ENCODE peak calls at places on chromosome 1, in ten cellular contexts. I is heart left ventricle, E is uterus, F is lower lobe of right lung, U is thoracic aorta, Q is heart right ventricle, T is tibial artery, O is adrenal gland, R is PC-3, D is BJ. K is an unnamed sample. For H3K27me3, the result is how much of the 10 kb centered on the place peaks cover.

GRCh38 chr1:178192686-178193085 is 98.8 kb downstream of the RASAL2 start:
- DNase-seq in R (peak), U (no peak), I (no peak), D (no peak), T (no peak), F (no peak), E (peak), Q (no peak), O (peak), K (no peak)

GRCh38 chr1:109499661-109500536 is 6.0 kb downstream of the CYB561D1 start:
- DNase-seq in R (peak), T (no peak), E (no peak), I (no peak), F (peak), U (no peak), O (peak), Q (no peak), D (peak), K (no peak)

GRCh38 chr1:195899762-195900352 is 708.4 kb downstream of the KCNT2 start:
- DNase-seq in E (no peak), T (no peak), R (peak), D (peak), O (no peak), I (no peak), Q (no peak), U (no peak), F (no peak), K (no peak)

GRCh38 chr1:2543543-2544092 is 12.6 kb upstream of the TNFRSF14 start:
- DNase-seq in U (no peak), F (no peak), E (no peak), Q (no peak), T (no peak), I (no peak), D (no peak), O (no peak), R (no peak), K (no peak)

GRCh38 chr1:208595745-208596144 is 351.6 kb upstream of the PLXNA2 start:
- DNase-seq in F (no peak), R (peak), D (peak), Q (no peak), T (no peak), I (no peak), E (peak), O (peak), U (no peak), K (no peak)

GRCh38 chr1:216045400-216045799 is 377.8 kb downstream of the USH2A start:
- DNase-seq in U (no peak), R (peak), D (peak), E (no peak), T (no peak), Q (no peak), O (no peak), F (no peak), I (no peak), K (no peak)

GRCh38 chr1:227356582-227357228 is 38.4 kb upstream of the CDC42BPA start:
- DNase-seq in T (no peak), O (no peak), R (peak), U (no peak), D (no peak), F (no peak), I (no peak), E (no peak), Q (no peak), K (no peak)

GRCh38 chr1:242431786-242432185 is 92.7 kb downstream of the PLD5 start:
- DNase-seq in E (no peak), R (no peak), O (no peak), U (no peak), I (no peak), F (no peak), T (no peak), Q (no peak), D (no peak), K (no peak)

GRCh38 chr1:59947047-59947938 is 20.7 kb upstream of the CYP2J2 start:
- DNase-seq in I (no peak), T (no peak), D (no peak), R (peak), E (peak), O (peak), F (peak), U (no peak), Q (no peak), K (no peak)

GRCh38 chr1:59422921-59423575 is 126.2 kb downstream of the FGGY start:
- DNase-seq in E (peak), T (peak), F (peak), U (peak), I (no peak), D (no peak), Q (peak), R (peak), O (peak), K (peak)

GRCh38 chr1:86156571-86157455 is at the start of gene COL24A1:
- DNase-seq in T (peak), O (peak), R (peak), Q (peak), U (no peak), D (no peak), F (peak), E (peak), I (peak), K (peak)

GRCh38 chr1:172719694-172720138 is 60.8 kb downstream of the FASLG start:
- DNase-seq in D (no peak), E (no peak), Q (no peak), O (no peak), F (no peak), I (no peak), U (no peak), R (peak), T (no peak), K (no peak)

GRCh38 chr1:36136535-36136934 is 11.5 kb upstream of the COL8A2 start:
- DNase-seq in E (no peak), U (peak), F (no peak), I (no peak), T (peak), Q (no peak), R (peak), O (peak), D (peak), K (peak)

GRCh38 chr1:145962157-145963102 is 1.9 kb downstream of the ANKRD34A start:
- DNase-seq in F (no peak), R (peak), D (no peak), E (peak), Q (peak), O (no peak), U (no peak), I (peak), T (peak), K (peak)

GRCh38 chr1:33433509-33434362 is 2.8 kb upstream of the PHC2 start:
- DNase-seq in O (peak), D (peak), I (no peak), Q (no peak), T (peak), U (peak), E (peak), R (peak), F (no peak), K (peak)

GRCh38 chr1:179493323-179493722 is 82.4 kb downstream of the NPHS2 start:
- DNase-seq in T (no peak), F (no peak), O (no peak), R (no peak), D (no peak), E (no peak), U (no peak), I (no peak), Q (no peak), K (no peak)

GRCh38 chr1:228445867-228446584 is 29.4 kb upstream of the TRIM17 start:
- DNase-seq in E (no peak), D (no peak), Q (peak), U (no peak), I (peak), T (no peak), O (peak), F (no peak), R (no peak), K (no peak)

GRCh38 chr1:210755991-210756669 is 377.8 kb downstream of the KCNH1 start:
- DNase-seq in U (no peak), R (no peak), Q (no peak), D (peak), E (no peak), O (no peak), T (no peak), I (no peak), F (no peak), K (no peak)

GRCh38 chr1:76426606-76427005 is 352.1 kb downstream of the ST6GALNAC3 start:
- DNase-seq in U (no peak), Q (no peak), E (no peak), D (no peak), I (no peak), R (no peak), F (no peak), T (no peak), O (no peak), K (no peak)

GRCh38 chr1:106721779-106722178 is 334.7 kb upstream of the PRMT6 start:
- DNase-seq in E (no peak), T (no peak), F (no peak), Q (no peak), R (no peak), O (no peak), U (no peak), I (no peak), D (no peak), K (no peak)

GRCh38 chr1:170664828-170665617 is 1.1 kb downstream of the PRRX1 start:
- DNase-seq in D (no peak), R (no peak), O (peak), U (no peak), T (peak), F (no peak), I (peak), Q (peak), E (peak), K (no peak)

GRCh38 chr1:192879416-192879815 is 70.6 kb downstream of the RGS2 start:
- DNase-seq in T (no peak), D (no peak), E (no peak), U (no peak), O (peak), R (no peak), I (no peak), Q (no peak), F (no peak), K (no peak)

GRCh38 chr1:162230096-162230495 is 146.6 kb downstream of the SPATA46 start:
- DNase-seq in F (peak), E (no peak), R (peak), Q (no peak), D (no peak), T (no peak), U (no peak), O (peak), I (no peak), K (no peak)

GRCh38 chr1:162725301-162725834 is 65.1 kb upstream of the HSD17B7 start:
- DNase-seq in E (no peak), T (no peak), R (peak), Q (no peak), O (no peak), U (no peak), D (no peak), F (no peak), I (no peak), K (no peak)

GRCh38 chr1:223683586-223684487 is 18.3 kb upstream of the CAPN8 start:
- DNase-seq in F (no peak), R (peak), U (no peak), O (peak), D (no peak), I (no peak), E (no peak), T (no peak), Q (no peak), K (no peak)

GRCh38 chr1:165397945-165398344 is 41.4 kb upstream of the LMX1A start:
- DNase-seq in F (no peak), E (no peak), D (no peak), O (peak), U (no peak), Q (peak), T (no peak), I (no peak), R (peak), K (no peak)

GRCh38 chr1:171641076-171641864 is 11.2 kb downstream of the MYOC start:
- DNase-seq in Q (no peak), T (no peak), O (no peak), E (no peak), D (no peak), R (peak), U (no peak), I (no peak), F (no peak), K (no peak)

GRCh38 chr1:169595764-169596711 is 9.8 kb upstream of the F5 start:
- DNase-seq in O (no peak), Q (no peak), F (no peak), E (no peak), U (no peak), D (no peak), R (peak), T (no peak), I (no peak), K (no peak)

GRCh38 chr1:172778461-172779455 is 119.9 kb downstream of the FASLG start:
- DNase-seq in F (no peak), E (no peak), T (no peak), I (no peak), U (no peak), Q (no peak), D (no peak), O (no peak), R (peak), K (no peak)

GRCh38 chr1:32984090-32984828 is 19.6 kb upstream of the RNF19B start:
- DNase-seq in R (no peak), D (peak), F (no peak), I (no peak), T (no peak), U (no peak), E (no peak), Q (no peak), O (peak), K (no peak)

GRCh38 chr1:37258068-37258467 is 216.3 kb upstream of the ZC3H12A start:
- DNase-seq in Q (no peak), I (no peak), T (no peak), E (no peak), F (no peak), D (no peak), R (no peak), O (peak), U (no peak), K (no peak)

GRCh38 chr1:94332516-94332915 is 85.7 kb upstream of the ABCD3 start:
- DNase-seq in O (no peak), E (no peak), I (no peak), R (no peak), D (no peak), T (no peak), F (no peak), Q (no peak), U (no peak), K (no peak)

GRCh38 chr1:21447311-21447710 is 7.4 kb downstream of the NBPF3 start:
- DNase-seq in R (no peak), T (no peak), I (no peak), U (no peak), D (no peak), E (no peak), Q (no peak), F (no peak), O (no peak), K (no peak)

GRCh38 chr1:51789342-51789741 is 89.2 kb downstream of the NRDC start:
- DNase-seq in U (no peak), O (no peak), D (no peak), R (no peak), F (no peak), T (no peak), Q (no peak), I (no peak), E (no peak), K (no peak)

GRCh38 chr1:170296642-170297041 is 150.9 kb downstream of the NTMT2 start:
- DNase-seq in F (no peak), D (no peak), U (no peak), O (no peak), Q (no peak), R (peak), E (no peak), T (no peak), I (no peak), K (no peak)

GRCh38 chr1:162627662-162628296 is 4.5 kb upstream of the DDR2 start:
- DNase-seq in T (no peak), R (peak), I (no peak), O (no peak), Q (no peak), E (no peak), D (no peak), U (no peak), F (no peak), K (no peak)

GRCh38 chr1:27887215-27888035 is 15.1 kb downstream of the THEMIS2 start:
- DNase-seq in I (no peak), O (no peak), U (no peak), F (no peak), R (no peak), D (no peak), Q (no peak), T (no peak), E (no peak), K (no peak)

GRCh38 chr1:186326009-186326408 is 49.0 kb downstream of the TPR start:
- DNase-seq in F (no peak), E (no peak), U (no peak), D (no peak), I (no peak), O (no peak), R (no peak), Q (no peak), T (no peak), K (no peak)

GRCh38 chr1:170460379-170460778 is 71.6 kb upstream of the GORAB start:
- DNase-seq in D (no peak), F (no peak), T (no peak), E (no peak), O (no peak), Q (no peak), R (no peak), U (no peak), I (no peak), K (no peak)

GRCh38 chr1:6245086-6245868 is 1.3 kb downstream of the HES3 start:
- DNase-seq in O (peak), U (no peak), F (peak), E (peak), T (peak), R (peak), I (peak), D (no peak), Q (peak), K (no peak)
- H3K27me3 ChIP-seq in O (half or more), U (under half), F (half or more), E (under half), T (under half), R (under half), I (under half), D (under half), Q (half or more), K (under half)

GRCh38 chr1:207495816-207496792 is at the start of gene CR1:
- DNase-seq in D (no peak), U (no peak), E (no peak), O (no peak), Q (peak), T (peak), I (peak), R (no peak), F (peak), K (no peak)

GRCh38 chr1:207497951-207498350 is 2.0 kb downstream of the CR1 start:
- DNase-seq in F (no peak), R (no peak), O (no peak), E (no peak), D (no peak), I (no peak), T (no peak), U (no peak), Q (no peak), K (no peak)

GRCh38 chr1:207487636-207488035 is 8.3 kb upstream of the CR1 start:
- DNase-seq in O (no peak), D (no peak), Q (no peak), I (no peak), T (no peak), F (no peak), U (no peak), E (no peak), R (no peak), K (no peak)

GRCh38 chr1:207494171-207494570 is 1.8 kb upstream of the CR1 start:
- DNase-seq in T (no peak), D (no peak), F (no peak), E (no peak), I (no peak), U (no peak), Q (no peak), R (no peak), O (no peak), K (no peak)

DNA sequence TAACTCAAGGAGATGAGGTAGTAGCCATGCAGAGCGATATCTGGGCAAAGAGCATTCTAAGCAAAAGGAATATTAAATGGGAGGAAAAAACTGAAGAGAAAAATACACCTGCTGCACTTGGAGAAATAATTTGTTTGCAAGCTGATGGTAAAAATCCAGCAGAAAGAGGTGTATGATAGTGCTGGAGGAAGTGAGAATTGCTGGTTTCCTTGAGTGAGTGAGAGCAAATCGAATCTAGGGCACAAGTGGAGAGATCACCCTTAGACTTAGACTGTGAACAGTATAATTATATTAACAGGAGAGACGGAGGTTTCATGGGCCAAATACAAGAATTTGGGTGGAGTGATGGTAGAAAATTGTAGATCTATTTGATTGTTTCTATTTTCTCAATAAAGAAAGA is 2.7 kb upstream of the CR1 start:
- DNase-seq in I (no peak), U (no peak), O (no peak), F (no peak), D (no peak), E (no peak), Q (no peak), R (no peak), T (no peak), K (no peak)
- H3K27me3 ChIP-seq in I (under half), U (under half), O (under half), F (under half), D (under half), E (under half), Q (half or more), R (half or more), T (under half), K (under half)

DNA sequence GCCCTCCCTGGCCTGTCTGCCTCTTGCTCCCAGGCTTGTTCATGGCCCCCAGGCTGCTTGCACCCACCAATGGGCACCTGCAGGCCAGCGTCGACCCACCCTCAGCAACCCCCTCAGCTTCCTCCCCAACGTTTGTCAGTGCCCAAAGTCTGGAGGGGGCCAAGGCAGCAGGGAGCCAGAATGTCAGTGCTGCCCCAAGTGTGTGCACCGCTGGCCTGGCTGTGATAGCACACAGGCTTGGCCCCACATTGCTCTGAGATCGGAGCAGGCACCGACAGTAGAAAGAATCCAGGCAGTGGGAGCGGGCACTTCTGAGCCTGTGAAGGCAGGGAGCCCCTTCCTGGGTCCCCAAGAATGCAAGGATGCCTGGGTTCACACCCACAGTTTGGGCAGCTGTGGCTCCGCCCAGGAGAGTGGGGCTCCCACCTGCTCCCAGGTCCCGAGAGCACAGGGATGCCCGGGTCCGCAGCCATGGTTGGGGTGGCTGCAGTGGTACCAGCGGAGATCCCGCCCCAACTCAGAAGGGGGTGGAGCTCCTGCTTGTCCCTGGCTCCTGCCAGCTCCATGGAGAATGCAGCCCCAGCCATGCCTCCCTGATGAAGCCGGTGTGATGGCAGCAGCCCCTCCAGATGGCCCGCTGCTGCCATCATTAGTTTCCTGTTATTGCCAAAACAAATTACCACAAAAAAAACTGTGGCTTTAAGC is 113.0 kb upstream of the RUNX3 start:
- DNase-seq in E (no peak), Q (no peak), U (no peak), O (no peak), T (no peak), F (no peak), R (no peak), I (peak), D (no peak), K (no peak)
- H3K27me3 ChIP-seq in E (under half), Q (under half), U (under half), O (under half), T (under half), F (under half), R (under half), I (under half), D (under half), K (under half)

DNA sequence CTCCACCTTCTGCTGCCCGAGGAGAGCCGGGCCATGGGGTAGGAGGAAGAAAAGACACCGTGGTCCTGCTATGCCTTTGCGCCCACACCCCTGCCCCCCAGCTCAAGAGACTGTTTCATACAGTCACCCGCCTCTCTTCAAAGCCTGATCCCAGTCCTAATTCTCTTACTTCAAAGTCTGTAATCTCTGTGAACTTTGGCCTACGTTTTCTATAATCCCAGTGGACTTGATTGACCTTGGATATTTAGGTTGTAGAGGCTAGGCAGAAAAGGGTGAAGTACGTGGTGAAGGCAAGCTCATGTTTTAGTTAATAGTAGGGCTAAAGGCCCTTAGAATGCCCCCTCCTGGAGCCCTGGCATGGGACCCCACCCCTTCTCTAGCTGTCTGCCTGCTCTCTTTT is 28.4 kb downstream of the VPS13D start:
- DNase-seq in F (no peak), D (no peak), I (no peak), T (no peak), Q (no peak), R (no peak), U (no peak), E (no peak), O (no peak), K (no peak)
- H3K27me3 ChIP-seq in F (under half), D (under half), I (under half), T (under half), Q (under half), R (under half), U (under half), E (under half), O (under half), K (under half)